ENCODE peak calls at places on chromosomes 5 and 9, in six cellular contexts. R is GM23248; Q is lung; L is IMR-90; T is CD8-positive, alpha-beta T cell; X is CD4-positive, CD25-positive, alpha-beta regulatory T cell. E is an unnamed sample.
A peak's percentile ranks its signal among the peaks of the same experiment; 100 is the strongest.

GRCh38 chr5:61919920-61920319 is 386.1 kb upstream of the KIF2A start:
- DNase-seq in L (no peak), X (no peak), T (no peak), R (no peak), Q (peak; percentile 36), E (no peak)

GRCh38 chr9:131405429-131405828 is 11.5 kb downstream of the PRRC2B start:
- DNase-seq in R (peak; percentile 81), L (peak; percentile 75), T (no peak), Q (no peak), X (no peak), E (peak; percentile 90)

GRCh38 chr9:105299190-105299854 is 54.9 kb downstream of the SLC44A1 start:
- DNase-seq in Q (no peak), T (no peak), X (peak; percentile 28), L (peak; percentile 98), R (peak; percentile 94), E (no peak)

GRCh38 chr5:80763211-80763610 is 108.4 kb upstream of the DHFR start:
- DNase-seq in L (no peak), T (no peak), R (no peak), Q (no peak), X (no peak), E (no peak)

GRCh38 chr9:79165006-79165405 is 406.8 kb upstream of the TLE4 start:
- DNase-seq in T (no peak), X (no peak), L (peak; percentile 79), R (peak; percentile 73), Q (no peak), E (no peak)

GRCh38 chr9:35820076-35820475 is 5.2 kb upstream of the HINT2 start:
- DNase-seq in R (peak; percentile 93), X (no peak), L (peak; percentile 77), Q (no peak), T (no peak), E (no peak)

GRCh38 chr5:124906339-124907097 is 160.1 kb upstream of the ZNF608 start:
- DNase-seq in T (no peak), X (no peak), L (peak; percentile 79), Q (peak; percentile 46), R (peak; percentile 82), E (peak; percentile 69)

GRCh38 chr9:2764371-2764770 is 47.1 kb downstream of the KCNV2 start:
- DNase-seq in T (peak; percentile 2), R (no peak), Q (no peak), L (peak; percentile 31), X (peak; percentile 61), E (no peak)

GRCh38 chr9:136719212-136719880 is 7.0 kb downstream of the DIPK1B start:
- DNase-seq in X (no peak), Q (no peak), T (no peak), R (no peak), L (no peak), E (no peak)

GRCh38 chr5:171574374-171574773 is 154.9 kb downstream of the FGF18 start:
- DNase-seq in Q (no peak), R (no peak), T (no peak), L (no peak), X (no peak), E (no peak)

GRCh38 chr9:110583237-110583636 is 3.7 kb upstream of the SVEP1 start:
- DNase-seq in X (no peak), T (no peak), Q (no peak), R (peak; percentile 91), L (peak; percentile 71), E (no peak)

GRCh38 chr9:70113403-70114022 is 69.9 kb downstream of the MAMDC2 start:
- DNase-seq in R (peak; percentile 80), Q (peak; percentile 51), T (no peak), X (peak; percentile 37), L (peak; percentile 72), E (peak; percentile 86)

GRCh38 chr9:128142061-128142460 is 7.2 kb upstream of the LCN2 start:
- DNase-seq in L (no peak), R (no peak), T (no peak), Q (no peak), X (peak; percentile 89), E (no peak)

GRCh38 chr5:99808657-99809230 is 726.4 kb upstream of the FAM174A start:
- DNase-seq in Q (no peak), T (no peak), R (no peak), X (no peak), L (no peak), E (no peak)

GRCh38 chr9:97758334-97758916 is 61.3 kb upstream of the XPA start:
- DNase-seq in X (no peak), Q (no peak), L (no peak), R (peak; percentile 42), T (no peak), E (no peak)

GRCh38 chr9:98315551-98316060 is 60.2 kb upstream of the TBC1D2 start:
- DNase-seq in Q (peak; percentile 85), L (peak; percentile 89), T (peak; percentile 63), X (peak; percentile 86), R (peak; percentile 88), E (peak; percentile 99)

GRCh38 chr9:27732494-27732893 is 159.2 kb upstream of the C9orf72 start:
- DNase-seq in L (no peak), R (no peak), Q (no peak), T (no peak), X (no peak), E (no peak)

GRCh38 chr9:98491778-98492177 is 217.0 kb downstream of the GABBR2 start:
- DNase-seq in R (peak; percentile 79), Q (no peak), X (no peak), L (peak; percentile 76), T (no peak), E (no peak)

GRCh38 chr5:59793000-59793399 is 100.5 kb downstream of the PDE4D start:
- DNase-seq in L (peak; percentile 71), X (no peak), Q (no peak), T (no peak), R (peak; percentile 95), E (no peak)

GRCh38 chr5:963673-964531 is 44.7 kb upstream of the NKD2 start:
- DNase-seq in R (peak; percentile 73), Q (no peak), X (peak; percentile 92), T (no peak), L (peak; percentile 88), E (no peak)

GRCh38 chr5:39498247-39498952 is 73.6 kb upstream of the DAB2 start:
- DNase-seq in X (no peak), T (no peak), R (peak; percentile 38), L (peak; percentile 67), Q (no peak), E (no peak)

GRCh38 chr5:94524841-94525697 is 93.3 kb downstream of the KIAA0825 start:
- DNase-seq in R (peak; percentile 56), X (peak; percentile 68), T (no peak), L (peak; percentile 30), Q (no peak), E (no peak)

GRCh38 chr9:17613723-17614122 is 34.9 kb downstream of the SH3GL2 start:
- DNase-seq in Q (no peak), L (peak; percentile 82), T (no peak), R (peak; percentile 67), X (no peak), E (no peak)

GRCh38 chr9:79403495-79403894 is 168.3 kb upstream of the TLE4 start:
- DNase-seq in L (no peak), X (peak; percentile 8), Q (no peak), R (no peak), T (no peak), E (no peak)

GRCh38 chr5:665956-666711 is 27.0 kb downstream of the TPPP start:
- DNase-seq in T (no peak), L (no peak), R (no peak), X (no peak), Q (no peak), E (no peak)

GRCh38 chr9:84570482-84571154 is 98.9 kb upstream of the NTRK2 start:
- DNase-seq in T (no peak), X (no peak), L (no peak), Q (no peak), R (no peak), E (peak; percentile 63)

GRCh38 chr9:127099664-127100063 is 22.8 kb downstream of the ANGPTL2 start:
- DNase-seq in X (no peak), L (no peak), T (no peak), Q (no peak), R (no peak), E (no peak)
- H3K4me1 ChIP-seq in X (no peaks in the 10 kb centered on the region), L (peaks cover 14% of the 10 kb centered on the region), T (no peaks in the 10 kb centered on the region), Q (peaks cover 8% of the 10 kb centered on the region), R (peaks cover 3% of the 10 kb centered on the region), E (no peaks in the 10 kb centered on the region)

GRCh38 chr5:159102294-159102934 is 2.7 kb upstream of the EBF1 start:
- DNase-seq in Q (no peak), R (peak; percentile 60), L (no peak), X (no peak), T (no peak), E (no peak)
- H3K27me3 ChIP-seq in Q (no peaks in the 10 kb centered on the region), R (no peaks in the 10 kb centered on the region), L (peaks cover 51% of the 10 kb centered on the region), X (peaks cover 49% of the 10 kb centered on the region), T (peaks cover 19% of the 10 kb centered on the region), E (peaks cover 96% of the 10 kb centered on the region)

GRCh38 chr5:134550271-134551214 is 25.1 kb downstream of the JADE2 start:
- DNase-seq in R (peak; percentile 32), X (no peak), T (no peak), L (peak; percentile 59), Q (no peak), E (no peak)
- H3K4me1 ChIP-seq in R (peaks cover 88% of the 10 kb centered on the region), X (peaks cover 45% of the 10 kb centered on the region), T (peaks cover 43% of the 10 kb centered on the region), L (peaks cover 64% of the 10 kb centered on the region), Q (peaks cover 33% of the 10 kb centered on the region), E (no peaks in the 10 kb centered on the region)

GRCh38 chr9:130287736-130288135 is 22.2 kb downstream of the HMCN2 start:
- DNase-seq in Q (no peak), L (no peak), R (no peak), T (no peak), X (no peak), E (peak; percentile 27)

GRCh38 chr9:130289711-130290241 is 24.2 kb downstream of the HMCN2 start:
- DNase-seq in X (no peak), T (no peak), L (no peak), Q (no peak), R (no peak), E (peak; percentile 30)

GRCh38 chr9:130290353-130291181 is 25.0 kb downstream of the HMCN2 start:
- DNase-seq in R (no peak), L (no peak), Q (peak; percentile 69), T (no peak), X (no peak), E (peak; percentile 38)

GRCh38 chr9:130288393-130288792 is 22.8 kb downstream of the HMCN2 start:
- DNase-seq in Q (no peak), X (no peak), R (no peak), L (no peak), T (no peak), E (peak; percentile 43)

GRCh38 chr9:130288926-130289705 is 23.6 kb downstream of the HMCN2 start:
- DNase-seq in R (no peak), X (no peak), L (no peak), T (no peak), Q (no peak), E (peak; percentile 55)
- H3K27me3 ChIP-seq in R (peaks cover 62% of the 10 kb centered on the region), X (no peaks in the 10 kb centered on the region), L (peaks cover 87% of the 10 kb centered on the region), T (peaks cover 6% of the 10 kb centered on the region), Q (no peaks in the 10 kb centered on the region), E (no peaks in the 10 kb centered on the region)

GRCh38 chr9:21681641-21682040 is 120.8 kb upstream of the MTAP start:
- DNase-seq in L (peak; percentile 85), T (no peak), X (no peak), R (peak; percentile 87), Q (no peak), E (no peak)

GRCh38 chr9:21684231-21684630 is 118.2 kb upstream of the MTAP start:
- DNase-seq in T (no peak), L (no peak), Q (no peak), X (no peak), R (no peak), E (no peak)

GRCh38 chr9:21683484-21684175 is 118.8 kb upstream of the MTAP start:
- DNase-seq in R (no peak), T (no peak), Q (no peak), X (no peak), L (no peak), E (no peak)

GRCh38 chr9:21682376-21682775 is 120.1 kb upstream of the MTAP start:
- DNase-seq in X (no peak), T (no peak), L (no peak), R (peak; percentile 19), Q (no peak), E (no peak)

GRCh38 chr9:21682981-21683380 is 119.5 kb upstream of the MTAP start:
- DNase-seq in X (no peak), R (peak; percentile 75), T (no peak), L (peak; percentile 49), Q (no peak), E (no peak)
- H3K4me1 ChIP-seq in X (no peaks in the 10 kb centered on the region), R (peaks cover 99% of the 10 kb centered on the region), T (no peaks in the 10 kb centered on the region), L (peaks cover 26% of the 10 kb centered on the region), Q (peaks cover 3% of the 10 kb centered on the region), E (no peaks in the 10 kb centered on the region)

E was measured in endodermal cell.